ENCODE peak calls at places on chromosomes 12 and 14, in four cellular contexts. X is left lung, M is BJ, Z is GM06990. K is an unnamed sample.

GRCh38 chr12:125221602-125222001 is 156.4 kb downstream of the AACS start:
- DNase-seq in Z (no peak), X (no peak), M (no peak), K (no peak)

GRCh38 chr12:6241495-6241894 is 41.3 kb downstream of the CD9 start:
- DNase-seq in M (no peak), Z (no peak), X (peak), K (no peak)

GRCh38 chr12:51888316-51889215 is 663 bp downstream of the ANKRD33 start:
- DNase-seq in Z (no peak), X (no peak), M (no peak), K (no peak)

GRCh38 chr14:74765721-74766120 is 2.6 kb downstream of the YLPM1 start:
- DNase-seq in M (no peak), X (no peak), Z (no peak), K (no peak)

GRCh38 chr14:99156026-99156425 is 116.0 kb downstream of the BCL11B start:
- DNase-seq in Z (no peak), M (no peak), X (no peak), K (no peak)

GRCh38 chr14:98592611-98593170 is 679.3 kb downstream of the BCL11B start:
- DNase-seq in X (no peak), Z (no peak), M (no peak), K (no peak)

GRCh38 chr12:68871899-68872298 is 61.1 kb downstream of the CPM start:
- DNase-seq in X (no peak), M (no peak), Z (no peak), K (no peak)

GRCh38 chr12:125890983-125891382 is 825.7 kb downstream of the AACS start:
- DNase-seq in M (no peak), Z (no peak), X (no peak), K (no peak)

GRCh38 chr14:68757618-68758081 is 35.2 kb downstream of the ZFP36L1 start:
- DNase-seq in Z (no peak), X (peak), M (no peak), K (no peak)

GRCh38 chr14:93100098-93100497 is 15.6 kb downstream of the ITPK1 start:
- DNase-seq in M (no peak), Z (no peak), X (no peak), K (no peak)

GRCh38 chr14:57080691-57081090 is 188.0 kb downstream of the EXOC5 start:
- DNase-seq in Z (no peak), M (no peak), X (no peak), K (no peak)

GRCh38 chr12:77914089-77914488 is 83.4 kb downstream of the NAV3 start:
- DNase-seq in X (no peak), Z (no peak), M (no peak), K (no peak)

GRCh38 chr14:61337893-61338292 is 16.5 kb downstream of the PRKCH start:
- DNase-seq in X (no peak), M (no peak), Z (no peak), K (no peak)

GRCh38 chr12:98238513-98238912 is 276.9 kb upstream of the TMPO start:
- DNase-seq in M (peak), X (no peak), Z (no peak), K (no peak)

GRCh38 chr14:49446801-49447200 is 139.4 kb downstream of the RPS29 start:
- DNase-seq in Z (no peak), X (no peak), M (no peak), K (no peak)

GRCh38 chr14:61677469-61677868 is 17.8 kb upstream of the HIF1A start:
- DNase-seq in Z (no peak), M (no peak), X (no peak), K (no peak)

GRCh38 chr12:62933220-62933870 is 1.6 kb downstream of the PPM1H start:
- DNase-seq in Z (no peak), M (no peak), X (peak), K (no peak)

GRCh38 chr12:49538740-49539403 is at the start of gene KCNH3:
- DNase-seq in Z (peak), M (no peak), X (peak), K (peak)

GRCh38 chr12:14261096-14261495 is 104.4 kb upstream of the ATF7IP start:
- DNase-seq in X (no peak), Z (no peak), M (no peak), K (no peak)

GRCh38 chr12:25959069-25959961 is 833 bp downstream of the RASSF8 start:
- DNase-seq in M (peak), Z (peak), X (peak), K (no peak)

GRCh38 chr12:25701290-25701689 is 148.2 kb upstream of the LMNTD1 start:
- DNase-seq in X (no peak), Z (no peak), M (no peak), K (no peak)

GRCh38 chr12:112087851-112088250 is 20.7 kb downstream of the NAA25 start:
- DNase-seq in Z (no peak), M (no peak), X (no peak), K (no peak)

GRCh38 chr12:115963030-115963480 is 314.4 kb downstream of the MED13L start:
- DNase-seq in Z (no peak), X (no peak), M (peak), K (no peak)

GRCh38 chr12:95322335-95322734 is 104.7 kb downstream of the VEZT start:
- DNase-seq in M (peak), Z (no peak), X (no peak), K (no peak)

GRCh38 chr12:3684449-3685051 is 68.4 kb downstream of the CRACR2A start:
- DNase-seq in Z (no peak), M (no peak), X (no peak), K (no peak)

GRCh38 chr12:48903363-48903981 is 21.8 kb downstream of the FKBP11 start:
- DNase-seq in X (no peak), M (no peak), Z (no peak), K (no peak)

GRCh38 chr12:1978078-1978477 is 26.2 kb downstream of the DCP1B start:
- DNase-seq in X (no peak), M (no peak), Z (no peak), K (no peak)

GRCh38 chr12:117994551-117995438 is 21.7 kb upstream of the RFC5 start:
- DNase-seq in X (no peak), M (no peak), Z (no peak), K (no peak)

GRCh38 chr12:95202691-95203476 is 14.4 kb downstream of the FGD6 start:
- DNase-seq in X (no peak), M (no peak), Z (no peak), K (no peak)

GRCh38 chr12:105288311-105288996 is 42.0 kb upstream of the C12orf75 start:
- DNase-seq in M (no peak), Z (no peak), X (no peak), K (no peak)

GRCh38 chr12:51357374-51358047 is 11.0 kb upstream of the CELA1 start:
- DNase-seq in X (no peak), Z (peak), M (no peak), K (no peak)

GRCh38 chr12:19771858-19772257 is 332.6 kb downstream of the AEBP2 start:
- DNase-seq in X (no peak), Z (no peak), M (peak), K (no peak)

GRCh38 chr14:105267820-105268548 is 19.7 kb downstream of the BTBD6 start:
- DNase-seq in M (no peak), Z (no peak), X (peak), K (no peak)
- TF ChIP-seq CTCF in M (no peak), Z (peak), X (no peak), K (no peak)

DNA sequence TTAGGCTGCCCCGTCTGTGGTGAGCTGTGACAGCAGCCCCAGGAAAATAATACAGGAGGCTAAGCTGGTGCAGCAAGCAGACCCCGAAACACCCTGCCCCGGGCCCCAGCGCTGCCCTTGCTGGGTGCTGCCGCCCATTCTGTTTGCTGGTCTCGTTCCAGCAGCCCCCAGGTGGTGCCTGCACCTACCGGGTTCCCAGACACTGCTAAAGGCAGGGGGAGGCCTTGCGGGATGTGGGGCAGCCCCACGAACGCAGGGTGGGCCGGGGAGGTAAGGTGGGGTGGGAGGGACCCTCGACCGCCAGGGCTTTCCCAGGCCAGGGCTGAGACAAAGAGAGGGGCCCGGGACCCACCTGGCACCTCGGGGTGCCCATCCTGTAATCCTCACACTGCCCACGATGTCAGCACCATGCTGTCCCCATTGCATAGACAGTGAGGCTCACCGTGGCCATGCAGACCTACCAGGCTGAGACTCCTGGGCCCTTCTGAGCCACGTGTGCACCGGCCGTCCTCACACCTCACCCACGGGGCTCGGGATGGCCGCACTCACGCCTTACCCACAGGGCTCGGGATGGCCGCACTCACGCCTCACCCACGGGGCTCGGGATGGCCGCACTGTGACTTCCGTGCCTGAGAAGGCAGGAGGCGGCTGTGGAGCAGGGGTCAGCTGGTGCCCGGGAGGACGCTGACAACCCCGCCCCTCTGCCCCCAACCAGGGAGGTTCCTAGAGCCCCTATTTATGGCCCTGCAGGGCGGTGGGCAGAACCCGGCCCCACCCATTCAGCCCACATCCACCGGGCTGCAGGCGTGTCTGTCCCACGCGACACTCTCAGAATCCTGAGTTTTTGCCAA is 20.9 kb downstream of the GALNT9 start:
- DNase-seq in Z (no peak), M (no peak), X (peak), K (no peak)
- TF ChIP-seq CTCF in Z (no peak), M (no peak), X (no peak), K (no peak)

GRCh38 chr12:111069886-111070285 is 149.5 kb upstream of the MYL2 start:
- DNase-seq in Z (no peak), M (no peak), X (no peak), K (no peak)
- TF ChIP-seq CTCF in Z (no peak), M (no peak), X (no peak), K (no peak)

DNA sequence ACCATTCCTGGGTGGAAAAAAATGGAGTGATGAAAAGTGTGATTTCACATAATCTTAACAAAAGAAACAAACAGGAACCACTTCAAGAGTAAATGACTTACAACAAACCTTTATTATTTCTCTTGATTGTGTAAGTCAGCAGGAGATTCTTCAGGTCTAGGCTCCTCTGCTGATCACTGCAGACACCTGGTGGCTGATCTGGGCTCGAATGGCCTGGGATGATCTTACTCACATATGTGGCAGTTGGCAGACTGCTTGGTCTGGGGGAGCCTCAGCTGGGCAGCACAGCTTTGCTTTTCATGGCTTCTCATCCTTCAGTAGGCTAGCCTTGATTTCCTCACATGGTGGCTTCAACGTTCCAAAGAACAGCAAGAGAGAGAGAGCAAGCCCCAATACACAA is 215.4 kb upstream of the PRICKLE1 start:
- DNase-seq in M (no peak), X (no peak), Z (no peak), K (no peak)
- TF ChIP-seq CTCF in M (no peak), X (no peak), Z (no peak), K (no peak)

K was measured in natural killer cell.